ENCODE peak calls at places on chromosomes 7 and 10, in eight cellular contexts. Y, K, E, A, C, S, P and W are unnamed samples.

GRCh38 chr10:27035163-27035562 is 65.1 kb downstream of the ANKRD26 start:
- DNase-seq in K (no peak), S (no peak), A (no peak), C (no peak), E (no peak), P (no peak), Y (no peak), W (no peak)

GRCh38 chr7:75758491-75758890 is 13.5 kb downstream of the CCL26 start:
- DNase-seq in Y (no peak), S (no peak), P (no peak), K (no peak), A (no peak), E (no peak), C (no peak), W (no peak)

GRCh38 chr10:100637785-100638184 is 102.0 kb downstream of the HIF1AN start:
- DNase-seq in K (no peak), A (no peak), S (no peak), E (peak; percentile 56), P (no peak), Y (no peak), C (peak; percentile 53), W (no peak)

GRCh38 chr7:122199171-122199570 is 55.1 kb upstream of the AASS start:
- DNase-seq in C (no peak), Y (peak; percentile 14), S (peak; percentile 32), K (no peak), P (peak; percentile 7), A (peak; percentile 80), E (no peak), W (no peak)

GRCh38 chr7:51101111-51101757 is 215.4 kb downstream of the COBL start:
- DNase-seq in P (no peak), C (no peak), A (no peak), K (no peak), Y (no peak), S (no peak), E (no peak), W (no peak)

GRCh38 chr10:128861018-128861565 is 605.9 kb upstream of the MGMT start:
- DNase-seq in C (no peak), P (no peak), E (no peak), K (no peak), Y (no peak), A (no peak), S (no peak), W (no peak)

GRCh38 chr10:72084094-72084459 is 4.3 kb downstream of the SPOCK2 start:
- DNase-seq in C (no peak), P (no peak), S (no peak), E (no peak), Y (no peak), A (no peak), K (no peak), W (no peak)

GRCh38 chr10:113222207-113222606 is 272.2 kb downstream of the TCF7L2 start:
- DNase-seq in K (no peak), E (no peak), S (no peak), Y (no peak), A (no peak), P (no peak), C (no peak), W (no peak)

GRCh38 chr10:117355064-117355463 is 20.2 kb downstream of the PDZD8 start:
- DNase-seq in P (no peak), E (no peak), Y (no peak), S (no peak), A (no peak), C (no peak), K (no peak), W (no peak)

GRCh38 chr10:78552261-78552811 is 516.4 kb upstream of the ZMIZ1 start:
- DNase-seq in C (no peak), S (peak; percentile 31), K (no peak), E (no peak), A (no peak), Y (peak; percentile 51), P (no peak), W (no peak)

GRCh38 chr7:147412782-147413186 is 1177.8 kb upstream of the C7orf33 start:
- DNase-seq in Y (peak; percentile 94), P (peak; percentile 42), S (no peak), K (no peak), E (no peak), C (no peak), A (peak; percentile 29), W (no peak)

GRCh38 chr10:93703066-93703465 is 674 bp upstream of the FRA10AC1 start:
- DNase-seq in S (no peak), Y (peak; percentile 15), A (peak; percentile 5), K (no peak), P (no peak), C (peak; percentile 18), E (no peak), W (no peak)

DNA sequence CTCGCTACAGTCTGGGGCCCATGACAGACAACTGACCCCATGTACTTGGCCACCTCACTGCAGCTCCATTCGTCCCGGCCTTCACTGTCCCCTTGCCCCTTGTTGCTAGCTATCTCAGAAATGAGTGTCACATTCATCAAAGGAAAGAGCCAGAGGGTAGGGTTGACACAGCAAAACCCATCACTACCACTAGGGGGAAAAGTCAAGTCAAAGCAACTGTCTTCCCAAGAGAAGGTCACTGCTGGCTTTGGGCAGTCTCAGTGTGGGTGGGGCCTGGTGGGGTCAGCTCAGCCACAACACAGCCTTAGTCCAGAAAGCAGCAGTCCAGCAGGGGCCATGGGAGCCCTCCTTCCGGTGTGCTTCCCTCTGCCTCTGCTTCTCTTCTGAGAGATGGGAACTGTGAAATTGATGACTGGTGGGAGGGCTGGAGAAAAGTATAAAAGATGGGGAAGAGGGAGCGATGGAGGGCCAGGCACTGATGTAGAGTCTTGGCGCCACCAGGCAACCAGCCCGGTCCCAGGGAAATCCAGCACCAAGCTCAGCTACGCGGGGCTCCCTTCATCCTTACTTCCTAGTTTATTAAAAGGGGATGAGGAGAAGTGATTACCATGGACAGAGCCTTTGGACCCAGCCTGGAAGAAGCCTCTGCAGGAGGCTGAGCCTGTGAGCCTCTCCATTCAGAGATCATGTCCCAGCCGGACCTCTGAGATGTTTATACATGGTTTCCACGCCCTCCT is 58.0 kb downstream of the PLXNA4 start:
- DNase-seq in K (no peak), A (peak; percentile 5), Y (no peak), P (no peak), C (peak; percentile 40), E (peak; percentile 29), S (no peak), W (no peak)
- TF ChIP-seq CTCF in K (peak; percentile 25), A (peak; percentile 48), Y (peak; percentile 44), P (peak; percentile 37), C (no peak), E (peak; percentile 64), S (peak; percentile 12), W (peak; percentile 33)

GRCh38 chr10:109647627-109648026 is 275.7 kb downstream of the XPNPEP1 start:
- DNase-seq in Y (no peak), S (no peak), A (no peak), P (no peak), C (no peak), K (no peak), E (no peak), W (no peak)
- TF ChIP-seq CTCF in Y (no peak), S (no peak), A (no peak), P (no peak), C (no peak), K (no peak), E (peak; percentile 19), W (no peak)

GRCh38 chr10:75651452-75651851 is 220.0 kb downstream of the LRMDA start:
- DNase-seq in P (no peak), S (no peak), C (no peak), K (no peak), A (peak; percentile 36), E (peak; percentile 15), Y (no peak), W (no peak)
- TF ChIP-seq CTCF in P (peak; percentile 36), S (peak; percentile 20), C (no peak), K (peak; percentile 16), A (peak; percentile 62), E (peak; percentile 46), Y (no peak), W (no peak)

GRCh38 chr10:35639651-35640311 is 2.3 kb downstream of the FZD8 start:
- DNase-seq in K (peak; percentile 70), E (no peak), P (no peak), C (no peak), A (no peak), S (peak; percentile 42), Y (peak; percentile 47), W (no peak)
- TF ChIP-seq CTCF in K (no peak), E (no peak), P (peak; percentile 33), C (no peak), A (peak; percentile 35), S (no peak), Y (no peak), W (no peak)

GRCh38 chr10:96401036-96401435 is 42.2 kb upstream of the OPALIN start:
- DNase-seq in A (no peak), P (no peak), E (no peak), C (no peak), K (no peak), S (no peak), Y (no peak), W (no peak)

GRCh38 chr10:96406091-96406490 is 47.3 kb upstream of the OPALIN start:
- DNase-seq in Y (no peak), A (no peak), C (no peak), K (no peak), P (no peak), E (no peak), S (no peak), W (no peak)

GRCh38 chr10:96400465-96400864 is 41.7 kb upstream of the OPALIN start:
- DNase-seq in P (no peak), E (no peak), S (no peak), K (no peak), C (no peak), Y (no peak), A (no peak), W (no peak)

GRCh38 chr10:96397902-96398301 is 39.1 kb upstream of the OPALIN start:
- DNase-seq in S (no peak), E (no peak), K (no peak), C (no peak), Y (no peak), A (no peak), P (no peak), W (no peak)

DNA sequence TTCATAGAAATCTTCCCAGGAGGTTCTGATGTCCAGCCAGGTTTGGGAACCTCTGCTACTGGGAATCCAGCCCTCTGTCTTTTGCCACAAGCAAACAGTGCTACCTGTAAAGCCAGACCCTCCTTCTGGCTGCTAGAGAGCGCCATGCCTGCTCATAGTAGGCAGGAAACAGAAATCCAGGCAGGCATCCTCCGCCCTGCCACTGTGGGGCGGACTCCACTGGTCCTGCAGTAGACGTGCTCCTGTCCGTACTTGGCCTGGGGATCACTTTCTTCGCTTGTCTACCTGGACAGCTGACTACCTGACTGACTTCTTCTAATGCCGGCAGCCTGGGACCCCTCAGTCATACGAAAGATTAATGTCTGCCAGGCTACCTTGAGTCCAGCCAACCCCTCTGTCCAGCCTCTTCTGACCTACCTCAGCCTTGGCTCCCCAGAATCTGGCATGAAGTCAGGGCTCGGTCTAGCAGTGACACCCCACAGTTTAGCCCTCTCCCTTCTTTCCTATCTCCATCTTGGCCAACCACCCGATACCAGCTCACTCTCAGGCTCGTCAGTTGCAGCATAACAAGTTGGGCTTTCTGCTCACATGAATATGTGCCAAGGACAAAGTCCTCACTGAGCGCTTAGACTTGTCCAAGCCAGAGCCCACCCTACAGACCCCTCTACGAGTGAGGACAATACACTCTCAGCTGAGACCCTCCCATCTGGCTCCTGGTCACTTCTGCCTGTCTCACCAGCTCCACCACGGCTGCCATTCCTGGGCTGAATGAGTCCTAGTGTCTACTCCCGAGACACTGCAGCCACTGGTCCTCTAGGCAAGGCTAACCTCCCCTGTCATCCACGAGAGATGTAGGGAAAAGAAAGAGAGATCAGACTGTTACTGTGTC is 43.9 kb upstream of the OPALIN start:
- DNase-seq in K (no peak), Y (no peak), E (no peak), S (no peak), P (no peak), A (no peak), C (no peak), W (no peak)
- TF ChIP-seq CTCF in K (no peak), Y (no peak), E (no peak), S (no peak), P (no peak), A (no peak), C (no peak), W (no peak)